ENCODE peak calls at places on chromosome 10, in five cellular contexts. K is GM23248, B is body of pancreas, R is psoas muscle, V is endodermal cell. A is an unnamed sample.

GRCh38 chr10:99534939-99535763 is 2.4 kb downstream of the NKX2-3 start:
- DNase-seq in K (peak; percentile 51), B (no peak), R (no peak), V (peak; percentile 84), A (no peak)

GRCh38 chr10:132248455-132249231 is 59.1 kb downstream of the STK32C start:
- DNase-seq in K (peak; percentile 57), B (peak; percentile 62), R (peak; percentile 85), V (peak; percentile 90), A (no peak)

GRCh38 chr10:78972160-78972946 is 96.4 kb upstream of the ZMIZ1 start:
- DNase-seq in K (peak; percentile 94), B (peak; percentile 75), R (peak; percentile 94), V (peak; percentile 76), A (peak; percentile 93)

GRCh38 chr10:131991726-131992125 is 10.0 kb upstream of the BNIP3 start:
- DNase-seq in K (no peak), B (no peak), R (no peak), V (no peak), A (no peak)

GRCh38 chr10:30835146-30835545 is 196.5 kb downstream of the ZNF438 start:
- DNase-seq in K (no peak), B (no peak), R (no peak), V (no peak), A (no peak)

GRCh38 chr10:114856544-114857287 is 35.1 kb downstream of the FHIP2A start:
- DNase-seq in K (peak; percentile 85), B (no peak), R (no peak), V (no peak), A (no peak)

GRCh38 chr10:118958984-118959916 is 70.3 kb upstream of the NANOS1 start:
- DNase-seq in K (peak; percentile 70), B (peak; percentile 72), R (peak; percentile 84), V (peak; percentile 49), A (no peak)

GRCh38 chr10:91034042-91034441 is 113.2 kb upstream of the ANKRD1 start:
- DNase-seq in K (no peak), B (no peak), R (no peak), V (no peak), A (no peak)

GRCh38 chr10:72171175-72171630 is 44.6 kb upstream of the ANAPC16 start:
- DNase-seq in K (peak; percentile 86), B (peak; percentile 32), R (no peak), V (no peak), A (no peak)

GRCh38 chr10:113945075-113945686 is 90.7 kb downstream of the NHLRC2 start:
- DNase-seq in K (peak; percentile 44), B (peak; percentile 51), R (no peak), V (no peak), A (no peak)

GRCh38 chr10:80535671-80536360 is 1.9 kb upstream of the SH2D4B start:
- DNase-seq in K (peak; percentile 40), B (peak; percentile 78), R (peak; percentile 87), V (peak; percentile 87), A (peak; percentile 88)

GRCh38 chr10:64515975-64516699 is 994.9 kb downstream of the REEP3 start:
- DNase-seq in K (no peak), B (no peak), R (no peak), V (no peak), A (no peak)

GRCh38 chr10:62381385-62382102 is 7.4 kb downstream of the ZNF365 start:
- DNase-seq in K (no peak), B (no peak), R (no peak), V (no peak), A (no peak)

GRCh38 chr10:48287417-48288391 is 13.2 kb upstream of the FRMPD2 start:
- DNase-seq in K (no peak), B (peak; percentile 74), R (no peak), V (no peak), A (no peak)

GRCh38 chr10:57579926-57580325 is 687.8 kb downstream of the IPMK start:
- DNase-seq in K (peak; percentile 37), B (no peak), R (no peak), V (peak; percentile 79), A (no peak)

GRCh38 chr10:15461353-15462108 is 90.4 kb upstream of the FAM171A1 start:
- DNase-seq in K (peak; percentile 94), B (peak; percentile 44), R (peak; percentile 50), V (no peak), A (peak; percentile 58)

GRCh38 chr10:58695022-58695421 is 182.3 kb downstream of the BICC1 start:
- DNase-seq in K (peak; percentile 24), B (no peak), R (no peak), V (no peak), A (no peak)

GRCh38 chr10:132631348-132631735 is 93.8 kb downstream of the INPP5A start:
- DNase-seq in K (peak; percentile 49), B (peak; percentile 67), R (peak; percentile 87), V (no peak), A (peak; percentile 89)

GRCh38 chr10:22992621-22993020 is 64.8 kb downstream of the ARMC3 start:
- DNase-seq in K (no peak), B (peak; percentile 16), R (no peak), V (no peak), A (no peak)

GRCh38 chr10:76015245-76015644 is 583.8 kb downstream of the LRMDA start:
- DNase-seq in K (no peak), B (no peak), R (no peak), V (no peak), A (no peak)

GRCh38 chr10:95242581-95243317 is 48.1 kb downstream of the PDLIM1 start:
- DNase-seq in K (peak; percentile 77), B (peak; percentile 72), R (no peak), V (peak; percentile 82), A (no peak)

GRCh38 chr10:30536578-30536977 is 93.0 kb downstream of the LYZL2 start:
- DNase-seq in K (no peak), B (no peak), R (no peak), V (no peak), A (no peak)

GRCh38 chr10:123474700-123475099 is 191.5 kb upstream of the GPR26 start:
- DNase-seq in K (no peak), B (no peak), R (no peak), V (no peak), A (no peak)

GRCh38 chr10:105656880-105657279 is 1015.8 kb downstream of the SORCS3 start:
- DNase-seq in K (no peak), B (no peak), R (no peak), V (no peak), A (no peak)

GRCh38 chr10:78218833-78219490 is 185.3 kb downstream of the RPS24 start:
- DNase-seq in K (no peak), B (no peak), R (no peak), V (no peak), A (no peak)

GRCh38 chr10:103333934-103334520 is 16.9 kb downstream of the PCGF6 start:
- DNase-seq in K (peak; percentile 55), B (no peak), R (no peak), V (no peak), A (no peak)

GRCh38 chr10:115937756-115938032 is 335.3 kb downstream of the GFRA1 start:
- DNase-seq in K (peak; percentile 35), B (no peak), R (no peak), V (no peak), A (no peak)

GRCh38 chr10:451021-451471 is 238.4 kb downstream of the DIP2C start:
- DNase-seq in K (no peak), B (no peak), R (no peak), V (no peak), A (no peak)

GRCh38 chr10:132114953-132115520 is 49.3 kb downstream of the JAKMIP3 start:
- DNase-seq in K (no peak), B (no peak), R (no peak), V (no peak), A (peak; percentile 35)

GRCh38 chr10:110368556-110368955 is 63.8 kb upstream of the SMNDC1 start:
- DNase-seq in K (no peak), B (no peak), R (no peak), V (no peak), A (no peak)

GRCh38 chr10:90847436-90847835 is 10.4 kb downstream of the HTR7 start:
- DNase-seq in K (peak; percentile 80), B (peak; percentile 24), R (no peak), V (no peak), A (no peak)

GRCh38 chr10:29815572-29815971 is 180.8 kb upstream of the SVIL start:
- DNase-seq in K (no peak), B (no peak), R (no peak), V (no peak), A (no peak)

GRCh38 chr10:77837248-77837924 is 89.2 kb downstream of the DLG5 start:
- DNase-seq in K (peak; percentile 29), B (no peak), R (no peak), V (peak; percentile 95), A (peak; percentile 53)

GRCh38 chr10:42491001-42491592 is 147.3 kb downstream of the ZNF33B start:
- DNase-seq in K (peak; percentile 26), B (no peak), R (no peak), V (no peak), A (no peak)

GRCh38 chr10:42490368-42490767 is 148.0 kb downstream of the ZNF33B start:
- DNase-seq in K (no peak), B (no peak), R (no peak), V (no peak), A (no peak)

GRCh38 chr10:42491801-42492200 is 146.6 kb downstream of the ZNF33B start:
- DNase-seq in K (no peak), B (no peak), R (no peak), V (no peak), A (no peak)

DNA sequence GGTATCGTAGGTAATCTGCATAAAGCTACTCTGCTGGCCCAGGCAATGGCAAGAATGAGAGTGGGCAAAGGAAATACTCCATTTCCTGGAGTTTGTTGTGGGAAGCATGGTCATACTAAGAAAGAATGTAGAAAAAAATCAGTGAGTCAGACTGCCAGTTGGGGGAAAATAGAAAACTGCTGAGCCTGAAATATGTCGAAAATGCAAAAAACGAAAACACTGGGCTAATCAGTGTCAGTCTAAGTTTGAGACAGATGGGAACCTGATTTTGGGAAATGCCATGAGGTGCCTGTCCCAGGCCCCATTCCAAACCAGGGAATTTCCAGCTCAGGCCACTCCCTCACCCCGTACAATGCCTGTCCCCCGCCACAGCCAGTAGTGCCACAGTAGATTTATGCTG is 150.0 kb downstream of the ZNF33B start:
- DNase-seq in K (peak; percentile 61), B (no peak), R (no peak), V (no peak), A (peak; percentile 47)
- H3K4me3 ChIP-seq in K (peak overlapping the region; percentile 18), B (no peak overlapping the region), R (no peak overlapping the region), V (no peak overlapping the region), A (no peak overlapping the region)

DNA sequence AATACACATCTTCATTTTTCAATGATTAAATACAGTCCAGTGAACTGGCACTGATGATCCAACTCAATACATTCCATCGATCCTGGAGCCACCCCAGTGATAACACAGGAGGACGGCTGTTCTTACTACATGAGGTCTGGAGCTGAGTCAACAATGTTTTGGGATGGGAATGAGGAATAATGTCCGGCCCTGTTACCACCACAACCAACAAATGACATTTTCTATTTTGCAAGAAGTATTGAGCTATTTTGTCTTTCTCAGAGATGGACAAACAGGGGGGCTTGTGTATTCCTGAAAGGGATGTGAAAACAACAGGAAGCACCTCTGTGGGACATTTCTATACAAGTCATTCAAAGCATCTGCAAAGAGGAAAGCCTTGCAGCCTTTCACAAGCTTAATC is 249.2 kb downstream of the PARD3 start:
- DNase-seq in K (peak; percentile 47), B (no peak), R (no peak), V (no peak), A (no peak)
- H3K27me3 ChIP-seq in K (no peaks in the 10 kb centered on the region), B (no peaks in the 10 kb centered on the region), R (no peaks in the 10 kb centered on the region), V (no peaks in the 10 kb centered on the region), A (no peaks in the 10 kb centered on the region)

GRCh38 chr10:70711177-70711576 is 38.9 kb downstream of the ADAMTS14 start:
- DNase-seq in K (no peak), B (no peak), R (no peak), V (no peak), A (no peak)
- H3K4me1 ChIP-seq in K (peaks cover 7% of the 10 kb centered on the region), B (no peaks in the 10 kb centered on the region), R (no peaks in the 10 kb centered on the region), V (no peaks in the 10 kb centered on the region), A (no peaks in the 10 kb centered on the region)

GRCh38 chr10:102225646-102226541 is at the start of gene ELOVL3:
- DNase-seq in K (peak; percentile 97), B (peak; percentile 96), R (peak; percentile 97), V (peak; percentile 98), A (peak; percentile 97)
- H3K4me3 ChIP-seq in K (peak within 1 kb of the TSS; percentile 60), B (no peak within 1 kb of the TSS), R (peak within 1 kb of the TSS; percentile 59), V (peak within 1 kb of the TSS; percentile 68), A (no peak within 1 kb of the TSS)

A was measured in aorta.